ENCODE peak calls at places on chromosome 4, in six cellular contexts. B is sigmoid colon, A is HFF-Myc, T is IMR-90, E is colonic mucosa, X is AG09319. D is an unnamed sample.
A peak's percentile ranks its signal among the peaks of the same experiment; 100 is the strongest.

GRCh38 chr4:181645489-181645888 is 597.7 kb upstream of the TENM3 start:
- DNase-seq in B (no peak), E (no peak), T (no peak), X (no peak), A (no peak), D (no peak)

GRCh38 chr4:66355328-66355727 is 685.0 kb upstream of the EPHA5 start:
- DNase-seq in T (no peak), A (no peak), B (no peak), X (no peak), E (no peak), D (no peak)

GRCh38 chr4:68021185-68021584 is 57.9 kb upstream of the TMPRSS11A start:
- DNase-seq in T (no peak), X (no peak), B (no peak), A (no peak), E (no peak), D (no peak)

GRCh38 chr4:73740353-73740778 is at the start of gene CXCL8:
- DNase-seq in E (peak; percentile 87), B (peak; percentile 88), T (peak; percentile 91), X (no peak), A (peak; percentile 88), D (no peak)

GRCh38 chr4:85741921-85742591 is 267.1 kb downstream of the ARHGAP24 start:
- DNase-seq in A (no peak), T (no peak), E (no peak), X (no peak), B (peak; percentile 70), D (no peak)

GRCh38 chr4:766152-766515 is 59.8 kb downstream of the CPLX1 start:
- DNase-seq in T (peak; percentile 56), E (no peak), B (no peak), X (no peak), A (no peak), D (no peak)

GRCh38 chr4:26459054-26459755 is 31.1 kb downstream of the CCKAR start:
- DNase-seq in E (no peak), X (peak; percentile 47), T (peak; percentile 86), B (no peak), A (peak; percentile 51), D (peak; percentile 5)

GRCh38 chr4:177964061-177964460 is 521.8 kb upstream of the AGA start:
- DNase-seq in X (no peak), E (no peak), T (peak; percentile 67), B (no peak), A (no peak), D (no peak)

GRCh38 chr4:13627185-13627605 is 330 bp downstream of the BOD1L1 start:
- DNase-seq in T (no peak), X (no peak), E (peak; percentile 22), A (no peak), B (peak; percentile 65), D (no peak)

GRCh38 chr4:184856277-184856609 is 30.5 kb upstream of the ACSL1 start:
- DNase-seq in X (no peak), E (no peak), A (no peak), B (no peak), T (no peak), D (no peak)

GRCh38 chr4:2662598-2662997 is 93.5 kb downstream of the TNIP2 start:
- DNase-seq in X (peak; percentile 42), B (no peak), E (no peak), T (peak; percentile 93), A (no peak), D (no peak)

GRCh38 chr4:70903282-70903603 is 1.1 kb downstream of the MOB1B start:
- DNase-seq in A (no peak), T (no peak), X (no peak), E (peak; percentile 25), B (no peak), D (no peak)

GRCh38 chr4:41142356-41142755 is 72.0 kb downstream of the APBB2 start:
- DNase-seq in T (no peak), A (no peak), X (no peak), B (no peak), E (no peak), D (no peak)

GRCh38 chr4:90950385-90950841 is 823.2 kb downstream of the CCSER1 start:
- DNase-seq in X (no peak), B (no peak), E (no peak), A (no peak), T (no peak), D (no peak)

GRCh38 chr4:5812506-5813229 is 80.2 kb downstream of the CRMP1 start:
- DNase-seq in B (peak; percentile 64), T (peak; percentile 80), X (peak; percentile 49), A (peak; percentile 52), E (peak; percentile 30), D (no peak)

GRCh38 chr4:159779716-159780115 is 676.8 kb downstream of the RAPGEF2 start:
- DNase-seq in X (no peak), T (no peak), E (no peak), A (no peak), B (no peak), D (no peak)

GRCh38 chr4:86366920-86367319 is 7.1 kb upstream of the MAPK10 start:
- DNase-seq in A (no peak), B (no peak), X (no peak), E (no peak), T (no peak), D (no peak)

GRCh38 chr4:8205749-8206611 is 6.9 kb downstream of the SH3TC1 start:
- DNase-seq in A (no peak), B (no peak), X (no peak), E (no peak), T (no peak), D (no peak)

GRCh38 chr4:84809946-84810345 is 156.5 kb downstream of the WDFY3 start:
- DNase-seq in X (no peak), T (peak; percentile 2), A (no peak), B (no peak), E (no peak), D (no peak)

GRCh38 chr4:20288846-20289512 is 37.3 kb downstream of the SLIT2 start:
- DNase-seq in B (no peak), E (no peak), A (no peak), T (peak; percentile 47), X (no peak), D (no peak)

GRCh38 chr4:137367608-137368007 is 164.7 kb downstream of the PCDH18 start:
- DNase-seq in A (peak; percentile 75), E (no peak), X (peak; percentile 73), T (peak; percentile 87), B (no peak), D (no peak)

GRCh38 chr4:102586644-102587021 is 85.5 kb downstream of the NFKB1 start:
- DNase-seq in X (no peak), A (no peak), E (no peak), B (no peak), T (no peak), D (no peak)

GRCh38 chr4:2667428-2667827 is 88.7 kb downstream of the TNIP2 start:
- DNase-seq in X (no peak), E (no peak), T (no peak), B (no peak), A (no peak), D (no peak)

GRCh38 chr4:103099691-103100392 is at the start of gene BDH2:
- DNase-seq in A (peak; percentile 88), B (peak; percentile 81), E (peak; percentile 73), X (peak; percentile 90), T (peak; percentile 97), D (no peak)

GRCh38 chr4:127997534-127998388 is 32.6 kb downstream of the ABHD18 start:
- DNase-seq in X (no peak), B (no peak), T (peak; percentile 63), E (no peak), A (no peak), D (no peak)
- TF ChIP-seq CTCF in X (no peak), B (no peak), T (peak; percentile 15), E (no peak), A (no peak), D (no peak)

DNA sequence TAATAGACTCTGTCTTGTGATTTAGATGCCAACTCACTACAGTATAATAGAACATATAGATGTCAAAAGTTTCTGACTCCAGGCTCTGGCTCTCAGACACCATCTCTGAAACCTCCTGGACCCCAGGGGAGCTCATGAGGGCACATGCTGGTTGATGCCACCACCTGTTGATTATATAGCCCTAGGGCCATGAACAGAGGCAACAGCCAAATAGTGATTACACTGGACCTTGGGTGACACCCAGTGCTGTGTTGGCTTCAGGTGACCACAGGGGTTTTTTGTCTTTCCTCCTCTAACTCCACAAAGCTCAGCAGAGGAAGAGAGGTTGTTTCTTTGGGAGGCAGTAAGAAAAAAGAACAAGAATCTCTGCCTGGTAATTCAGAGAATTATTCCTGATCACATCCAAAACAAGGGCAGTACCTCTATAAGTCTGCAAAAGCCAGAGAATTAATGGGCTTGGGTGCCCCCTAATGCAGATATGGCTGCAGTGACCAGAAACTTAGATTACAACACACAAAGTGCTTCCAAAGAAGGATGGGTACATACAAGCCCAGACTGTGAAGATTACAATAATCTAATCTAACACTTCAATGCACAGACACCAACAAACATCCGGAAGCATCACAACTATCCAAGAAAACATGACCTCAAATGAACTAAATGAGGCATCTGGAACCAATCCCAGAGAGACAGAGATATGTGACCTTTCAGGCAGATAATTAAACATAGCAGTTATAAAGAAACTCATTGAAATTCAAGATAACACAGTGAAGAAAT is 1920.6 kb downstream of the ARAP2 start:
- DNase-seq in E (no peak), T (peak; percentile 1), X (no peak), B (no peak), A (no peak), D (no peak)
- TF ChIP-seq CTCF in E (no peak), T (peak; percentile 33), X (peak; percentile 23), B (no peak), A (no peak), D (peak; percentile 35)

GRCh38 chr4:17613761-17614415 is 553 bp upstream of the MED28 start:
- DNase-seq in T (peak; percentile 87), E (no peak), B (peak; percentile 76), X (no peak), A (peak; percentile 31), D (no peak)

GRCh38 chr4:17618926-17619325 is 4.5 kb downstream of the MED28 start:
- DNase-seq in A (no peak), T (no peak), E (no peak), B (no peak), X (no peak), D (no peak)

GRCh38 chr4:17616283-17616682 is 1.8 kb downstream of the MED28 start:
- DNase-seq in T (no peak), E (no peak), A (no peak), X (no peak), B (no peak), D (no peak)

GRCh38 chr4:17619416-17620105 is 5.1 kb downstream of the MED28 start:
- DNase-seq in E (no peak), B (no peak), X (no peak), T (peak; percentile 87), A (no peak), D (no peak)

GRCh38 chr4:17614416-17615299 is at the start of gene MED28:
- DNase-seq in B (peak; percentile 99), X (peak; percentile 88), E (peak; percentile 97), T (peak; percentile 95), A (peak; percentile 85), D (peak; percentile 98)
- TF ChIP-seq CTCF in B (no peak), X (no peak), E (no peak), T (peak; percentile 5), A (no peak), D (no peak)

DNA sequence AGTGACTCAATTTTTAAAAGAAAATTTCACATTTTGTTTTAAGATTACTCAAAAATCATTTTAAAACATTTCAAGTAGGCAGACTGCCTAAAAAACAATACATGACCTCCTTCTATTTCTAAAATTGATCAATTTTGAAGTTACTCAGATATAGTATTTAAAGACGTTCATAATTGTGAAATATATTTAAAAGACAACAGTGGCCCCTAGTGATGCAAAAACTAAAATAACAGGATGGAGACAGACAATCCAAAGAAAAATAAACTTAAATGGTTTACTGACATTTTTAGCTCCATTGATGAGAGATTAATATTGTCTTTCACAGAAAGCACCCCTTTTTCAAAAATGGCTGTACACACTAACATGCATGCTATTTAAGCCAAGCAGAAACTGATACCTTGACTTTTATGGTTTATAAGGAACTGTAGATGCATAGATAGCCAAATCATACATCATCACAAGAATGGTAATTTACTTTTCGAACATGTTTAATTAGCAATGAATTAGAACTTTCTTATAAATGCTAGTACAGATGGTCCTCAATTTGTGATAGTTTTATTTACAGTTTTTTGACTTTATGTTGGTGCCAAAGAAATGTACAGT is 69.8 kb upstream of the FAT4 start:
- DNase-seq in B (no peak), X (no peak), A (no peak), E (no peak), T (peak; percentile 47), D (no peak)
- TF ChIP-seq CTCF in B (peak; percentile 9), X (peak; percentile 39), A (no peak), E (no peak), T (peak; percentile 54), D (peak; percentile 64)

D was measured in osteocyte.